ENCODE peak calls at places on chromosome 19, in five cellular contexts. V is stimulated activated CD8-positive, alpha-beta memory T cell treated with anti-CD3 and anti-CD28 coated beads, Interleukin-4, amount 100 ng/mL, for 1 hour; L is H4; G is stimulated activated CD4-positive, alpha-beta T cell treated with anti-CD3 and anti-CD28 coated beads, Interleukin-15, amount 100 ng/mL, for 1 hour; N is HT1080. S is an unnamed sample.

GRCh38 chr19:6979341-6979740 is 41.9 kb downstream of the MBD3L2B start:
- DNase-seq in V (no peak), L (no peak), G (no peak), N (no peak), S (no peak)

GRCh38 chr19:512548-513365 is 5.5 kb downstream of the TPGS1 start:
- DNase-seq in V (no peak), L (no peak), G (no peak), N (no peak), S (no peak)

GRCh38 chr19:12974301-12975220 is 5.2 kb downstream of the DAND5 start:
- DNase-seq in V (no peak), L (no peak), G (no peak), N (no peak), S (no peak)

GRCh38 chr19:3701200-3701599 is 932 bp upstream of the PIP5K1C start:
- DNase-seq in V (no peak), L (no peak), G (no peak), N (no peak), S (no peak)

GRCh38 chr19:408441-409005 is 424 bp downstream of the C2CD4C start:
- DNase-seq in V (no peak), L (no peak), G (no peak), N (no peak), S (no peak)

GRCh38 chr19:33247441-33247819 is 21.8 kb upstream of the SLC7A10 start:
- DNase-seq in V (no peak), L (no peak), G (no peak), N (no peak), S (no peak)

GRCh38 chr19:34428549-34429285 is 536 bp downstream of the UBA2 start:
- DNase-seq in V (peak), L (peak), G (no peak), N (peak), S (no peak)

GRCh38 chr19:50498219-50499056 is 12.6 kb downstream of the JOSD2 start:
- DNase-seq in V (no peak), L (no peak), G (no peak), N (no peak), S (no peak)

GRCh38 chr19:55647732-55648656 is at the start of gene CCDC106:
- DNase-seq in V (no peak), L (no peak), G (no peak), N (peak), S (peak)

GRCh38 chr19:33558846-33559245 is 37.3 kb upstream of the PEPD start:
- DNase-seq in V (no peak), L (no peak), G (no peak), N (no peak), S (no peak)

GRCh38 chr19:38685666-38686529 is 38.4 kb downstream of the ACTN4 start:
- DNase-seq in V (no peak), L (peak), G (no peak), N (peak), S (no peak)

GRCh38 chr19:855566-856120 is 3.5 kb downstream of the ELANE start:
- DNase-seq in V (no peak), L (no peak), G (no peak), N (no peak), S (no peak)

GRCh38 chr19:55423225-55423967 is 15.8 kb upstream of the UBE2S start:
- DNase-seq in V (no peak), L (no peak), G (no peak), N (no peak), S (no peak)

GRCh38 chr19:39934584-39935233 is at the start of gene FCGBP:
- DNase-seq in V (no peak), L (no peak), G (no peak), N (no peak), S (no peak)

GRCh38 chr19:45376045-45376724 is 5.8 kb upstream of the ERCC2 start:
- DNase-seq in V (no peak), L (peak), G (no peak), N (peak), S (peak)

GRCh38 chr19:9952276-9952675 is 16.0 kb upstream of the OLFM2 start:
- DNase-seq in V (no peak), L (no peak), G (no peak), N (no peak), S (no peak)

GRCh38 chr19:3403489-3404323 is 37.3 kb downstream of the NFIC start:
- DNase-seq in V (no peak), L (peak), G (no peak), N (no peak), S (no peak)

GRCh38 chr19:17296976-17297375 is 6.2 kb downstream of the ABHD8 start:
- DNase-seq in V (no peak), L (no peak), G (no peak), N (no peak), S (no peak)

GRCh38 chr19:34381399-34382251 is 16.6 kb downstream of the GPI start:
- DNase-seq in V (no peak), L (no peak), G (no peak), N (no peak), S (no peak)

GRCh38 chr19:40549007-40549708 is 27.5 kb upstream of the SHKBP1 start:
- DNase-seq in V (peak), L (peak), G (peak), N (no peak), S (peak)

GRCh38 chr19:14950421-14950820 is 9.1 kb downstream of the OR7C2 start:
- DNase-seq in V (no peak), L (no peak), G (no peak), N (no peak), S (no peak)

GRCh38 chr19:21321134-21321533 is 8.1 kb downstream of the ZNF708 start:
- DNase-seq in V (no peak), L (no peak), G (no peak), N (no peak), S (no peak)

GRCh38 chr19:30028118-30028991 is 86.3 kb downstream of the URI1 start:
- DNase-seq in V (no peak), L (no peak), G (no peak), N (no peak), S (no peak)

GRCh38 chr19:1363599-1363998 is 20.1 kb upstream of the NDUFS7 start:
- DNase-seq in V (no peak), L (no peak), G (no peak), N (no peak), S (no peak)

GRCh38 chr19:52735734-52736133 is 890 bp upstream of the ZNF611 start:
- DNase-seq in V (no peak), L (no peak), G (no peak), N (no peak), S (no peak)

GRCh38 chr19:7267792-7268736 is 26.1 kb downstream of the INSR start:
- DNase-seq in V (no peak), L (no peak), G (no peak), N (no peak), S (no peak)

GRCh38 chr19:50906217-50906616 is 5.0 kb downstream of the KLK4 start:
- DNase-seq in V (no peak), L (no peak), G (peak), N (no peak), S (no peak)

GRCh38 chr19:17107546-17108452 is 32.2 kb downstream of the MYO9B start:
- DNase-seq in V (no peak), L (peak), G (no peak), N (peak), S (no peak)

GRCh38 chr19:17303940-17304267 is 679 bp upstream of the ABHD8 start:
- DNase-seq in V (no peak), L (no peak), G (no peak), N (no peak), S (no peak)

GRCh38 chr19:17311455-17312248 is 2.3 kb downstream of the DDA1 start:
- DNase-seq in V (no peak), L (no peak), G (no peak), N (peak), S (no peak)

GRCh38 chr19:18361646-18362045 is 21.2 kb downstream of the PGPEP1 start:
- DNase-seq in V (no peak), L (no peak), G (no peak), N (no peak), S (no peak)

GRCh38 chr19:38718747-38719543 is 25.3 kb downstream of the CAPN12 start:
- DNase-seq in V (no peak), L (peak), G (no peak), N (peak), S (no peak)

S was measured in NCI-H1048.